ENCODE peak calls at places on chromosomes 16 and 17, in five cellular contexts. H is cardiac muscle cell, U is AG09309, A is epithelial cell of proximal tubule, O is cardiac fibroblast. T is an unnamed sample.

GRCh38 chr16:67545665-67546024 is 16.7 kb upstream of the CTCF start:
- DNase-seq in U (no peak), O (no peak), H (no peak), A (no peak), T (no peak)

GRCh38 chr17:73232587-73233373 is 28.9 kb downstream of the CPSF4L start:
- DNase-seq in U (no peak), A (no peak), O (peak; percentile 33), H (peak; percentile 63), T (peak; percentile 15)

GRCh38 chr16:21166561-21166961 is 8.1 kb downstream of the LDAF1 start:
- DNase-seq in U (no peak), A (no peak), O (no peak), H (peak; percentile 24), T (no peak)

GRCh38 chr17:34706029-34706428 is 126.6 kb downstream of the TMEM132E start:
- DNase-seq in A (no peak), O (peak; percentile 12), U (no peak), H (peak; percentile 84), T (no peak)

GRCh38 chr16:12459401-12459791 is 344.3 kb downstream of the CPPED1 start:
- DNase-seq in A (no peak), U (no peak), O (no peak), H (no peak), T (no peak)

GRCh38 chr16:77402118-77402517 is 32.7 kb downstream of the ADAMTS18 start:
- DNase-seq in O (no peak), U (no peak), H (no peak), A (no peak), T (no peak)

GRCh38 chr17:43129671-43130010 is 4.5 kb upstream of the BRCA1 start:
- DNase-seq in A (no peak), U (no peak), O (no peak), H (no peak), T (no peak)

GRCh38 chr16:10558746-10559641 is 21.4 kb downstream of the EMP2 start:
- DNase-seq in A (no peak), O (peak; percentile 76), U (no peak), H (no peak), T (peak; percentile 77)

GRCh38 chr17:44004761-44005526 is 522 bp downstream of the NAGS start:
- DNase-seq in H (peak; percentile 34), A (no peak), O (no peak), U (no peak), T (no peak)

GRCh38 chr16:73560497-73560896 is 512.6 kb upstream of the ZFHX3 start:
- DNase-seq in A (no peak), H (no peak), O (no peak), U (no peak), T (no peak)

GRCh38 chr17:37051839-37052238 is 103.1 kb downstream of the AATF start:
- DNase-seq in H (no peak), A (no peak), U (no peak), O (no peak), T (no peak)

GRCh38 chr16:78122774-78123315 is 23.4 kb downstream of the WWOX start:
- DNase-seq in U (peak; percentile 11), O (peak; percentile 75), H (peak; percentile 54), A (peak; percentile 19), T (peak; percentile 54)

GRCh38 chr17:78412403-78412802 is 34.0 kb downstream of the PGS1 start:
- DNase-seq in O (peak; percentile 35), U (no peak), H (peak; percentile 27), A (no peak), T (no peak)

GRCh38 chr17:72358465-72358864 is 237.6 kb downstream of the SOX9 start:
- DNase-seq in A (peak; percentile 79), O (peak; percentile 54), H (no peak), U (no peak), T (peak; percentile 88)

GRCh38 chr17:50406578-50406977 is 9.3 kb upstream of the LRRC59 start:
- DNase-seq in U (no peak), H (no peak), A (no peak), O (no peak), T (no peak)

GRCh38 chr17:68204736-68205135 is 43.1 kb upstream of the AMZ2 start:
- DNase-seq in A (no peak), U (no peak), O (no peak), H (no peak), T (no peak)

GRCh38 chr16:81427245-81427644 is 17.4 kb upstream of the CMIP start:
- DNase-seq in O (no peak), A (no peak), H (no peak), U (no peak), T (no peak)

GRCh38 chr16:27729516-27730304 is 179.8 kb downstream of the KATNIP start:
- DNase-seq in U (no peak), H (no peak), A (no peak), O (peak; percentile 72), T (no peak)

GRCh38 chr17:9439851-9440250 is 135.8 kb downstream of the STX8 start:
- DNase-seq in A (no peak), O (no peak), U (no peak), H (no peak), T (no peak)

GRCh38 chr16:71711789-71712188 is 12.7 kb downstream of the PHLPP2 start:
- DNase-seq in A (no peak), O (no peak), H (no peak), U (no peak), T (no peak)

DNA sequence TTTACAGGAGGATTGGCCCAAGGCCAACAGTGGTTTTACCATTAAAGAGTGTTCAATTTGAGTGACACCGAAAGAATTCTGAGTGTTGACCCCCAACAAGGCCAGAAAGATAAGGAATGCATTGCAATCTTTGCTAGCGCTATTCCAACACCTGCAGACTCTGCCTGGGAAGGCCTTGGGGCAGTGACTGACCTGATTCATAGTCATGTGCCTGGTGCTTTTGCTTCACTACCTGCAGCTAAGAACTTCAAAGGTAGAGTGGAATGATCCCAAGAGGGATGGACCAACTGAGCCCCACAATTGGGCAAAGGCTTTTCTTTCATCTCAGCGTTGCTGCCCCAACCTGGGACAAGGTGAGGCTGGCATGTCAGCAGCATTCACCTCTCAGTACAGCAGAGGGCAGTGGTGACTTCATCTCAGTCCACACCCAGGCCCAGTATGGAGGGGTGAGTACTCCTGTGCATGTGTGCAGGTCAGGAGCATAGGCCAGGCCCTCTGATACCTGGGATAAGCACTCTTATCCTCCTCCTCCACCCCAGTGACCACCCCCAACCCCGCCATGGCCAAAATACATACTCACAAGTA is 149.6 kb upstream of the GNAO1 start:
- DNase-seq in A (no peak), U (no peak), O (no peak), H (peak; percentile 73), T (no peak)
- TF ChIP-seq CTCF in A (peak; percentile 35), U (no peak), O (peak; percentile 2), H (no peak), T (peak; percentile 2)

GRCh38 chr17:494601-495195 is 142.1 kb upstream of the RPH3AL start:
- DNase-seq in U (no peak), O (no peak), A (no peak), H (no peak), T (no peak)
- H3K4me3 ChIP-seq in U (no peak overlapping the region), O (no peak overlapping the region), A (no peak overlapping the region), H (no peak overlapping the region), T (no peak overlapping the region)

GRCh38 chr17:66903781-66904180 is 60.7 kb upstream of the CACNG4 start:
- DNase-seq in A (no peak), O (no peak), U (no peak), H (no peak), T (no peak)

GRCh38 chr17:66898536-66898935 is 63.6 kb downstream of the CACNG5 start:
- DNase-seq in U (no peak), H (no peak), O (no peak), A (no peak), T (no peak)

GRCh38 chr17:66897141-66897540 is 62.2 kb downstream of the CACNG5 start:
- DNase-seq in O (no peak), A (no peak), U (no peak), H (no peak), T (no peak)

GRCh38 chr17:66904760-66905637 is 59.5 kb upstream of the CACNG4 start:
- DNase-seq in U (no peak), A (peak; percentile 63), O (peak; percentile 94), H (peak; percentile 67), T (peak; percentile 48)

DNA sequence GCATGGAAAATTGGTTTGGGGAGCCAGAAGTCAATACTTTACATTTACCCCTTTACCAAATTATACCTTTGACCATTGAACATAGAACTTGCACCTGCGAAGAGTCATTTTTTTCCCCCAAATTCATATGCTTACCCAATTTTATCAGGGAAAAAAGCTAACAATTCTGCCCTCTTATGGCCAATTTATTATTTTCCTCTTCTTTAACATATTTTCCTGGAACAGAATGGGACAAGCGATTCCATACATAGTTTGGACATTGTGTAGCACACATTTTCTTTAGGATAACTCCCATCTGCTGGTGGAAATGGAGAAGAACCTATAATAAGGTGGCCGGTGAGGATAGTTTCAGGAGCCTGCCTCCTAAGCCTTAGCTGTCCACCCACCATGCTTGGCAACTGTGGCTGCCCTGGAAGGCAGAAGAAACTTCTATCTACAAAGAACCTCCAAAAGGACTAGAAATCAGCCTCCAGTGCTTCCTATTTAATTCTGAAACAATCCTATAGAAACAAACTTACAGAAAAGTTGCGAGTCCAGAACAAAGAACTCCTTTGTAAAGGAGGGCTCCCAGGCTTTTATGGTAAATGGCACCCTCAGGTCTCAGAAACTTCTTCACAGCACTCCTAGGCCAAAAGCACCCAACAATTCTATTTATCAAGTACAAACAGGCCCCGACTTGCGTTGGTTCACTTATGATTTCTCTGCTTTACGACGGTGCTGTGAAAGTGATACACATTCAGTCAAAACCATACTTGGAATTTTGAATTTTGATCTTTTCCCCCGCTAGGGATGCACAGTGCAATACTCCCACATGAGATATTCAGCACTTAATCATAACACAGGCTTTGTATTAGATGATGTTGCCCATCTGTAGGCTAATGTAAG is 64.1 kb upstream of the CACNG4 start:
- DNase-seq in U (no peak), O (peak; percentile 34), H (no peak), A (no peak), T (no peak)
- TF ChIP-seq CTCF in U (peak; percentile 33), O (peak; percentile 20), H (peak; percentile 48), A (peak; percentile 51), T (peak; percentile 44)

GRCh38 chr16:30561212-30561816 is 3.1 kb upstream of the ZNF764 start:
- DNase-seq in O (no peak), H (no peak), A (no peak), U (no peak), T (no peak)

GRCh38 chr16:30557950-30558788 is at the start of gene ZNF764:
- DNase-seq in H (peak; percentile 96), U (peak; percentile 85), O (peak; percentile 98), A (peak; percentile 72), T (peak; percentile 97)

GRCh38 chr16:30557397-30557949 is 701 bp downstream of the ZNF764 start:
- DNase-seq in H (no peak), U (no peak), A (no peak), O (no peak), T (no peak)

GRCh38 chr16:30559690-30560089 is 1.5 kb upstream of the ZNF764 start:
- DNase-seq in H (no peak), A (no peak), O (no peak), U (no peak), T (no peak)

GRCh38 chr16:30558789-30559377 is 709 bp upstream of the ZNF764 start:
- DNase-seq in H (no peak), U (no peak), O (no peak), A (no peak), T (no peak)
- H3K4me3 ChIP-seq in H (no peak overlapping the region), U (peak overlapping the region; percentile 15), O (no peak overlapping the region), A (peak overlapping the region; percentile 92), T (peak overlapping the region; percentile 56)